ENCODE peak calls at places on chromosomes 2 and 18, in five cellular contexts. X, T, R, N and C are unnamed samples.

GRCh38 chr18:62715439-62715792 is at the start of gene PHLPP1:
- DNase-seq in X (no peak), T (no peak), R (no peak), N (no peak), C (no peak)

GRCh38 chr2:233979748-233980147 is 62.6 kb downstream of the TRPM8 start:
- DNase-seq in N (no peak), T (no peak), R (no peak), X (no peak), C (no peak)

GRCh38 chr2:95073856-95074662 is 47.5 kb downstream of the MRPS5 start:
- DNase-seq in T (no peak), X (no peak), N (peak; percentile 48), R (no peak), C (no peak)

GRCh38 chr2:2655451-2655850 is 324.4 kb upstream of the MYT1L start:
- DNase-seq in N (no peak), X (no peak), R (no peak), T (no peak), C (no peak)

GRCh38 chr2:111930404-111930803 is 32.0 kb downstream of the MERTK start:
- DNase-seq in X (no peak), R (no peak), N (no peak), T (no peak), C (no peak)

GRCh38 chr2:183037281-183037659 is 987 bp downstream of the NCKAP1 start:
- DNase-seq in T (no peak), R (no peak), X (no peak), N (no peak), C (no peak)

GRCh38 chr2:25690058-25690457 is 16.7 kb upstream of the DTNB start:
- DNase-seq in N (no peak), X (no peak), T (no peak), R (no peak), C (no peak)

GRCh38 chr2:234916674-234917073 is 35.1 kb upstream of the SH3BP4 start:
- DNase-seq in T (no peak), R (no peak), N (no peak), X (no peak), C (no peak)

GRCh38 chr18:78506031-78506461 is 473.6 kb upstream of the SALL3 start:
- DNase-seq in T (no peak), N (no peak), X (no peak), R (no peak), C (no peak)

GRCh38 chr2:62577994-62578836 is 72.2 kb upstream of the TMEM17 start:
- DNase-seq in X (no peak), R (no peak), T (no peak), N (no peak), C (no peak)

GRCh38 chr2:235291464-235291863 is 202.4 kb upstream of the AGAP1 start:
- DNase-seq in T (no peak), N (no peak), X (no peak), R (no peak), C (no peak)

GRCh38 chr2:138212434-138212833 is 248.2 kb downstream of the HNMT start:
- DNase-seq in R (no peak), N (no peak), X (no peak), T (no peak), C (no peak)

GRCh38 chr2:179974743-179975142 is 32.4 kb downstream of the CWC22 start:
- DNase-seq in X (no peak), T (no peak), R (no peak), N (no peak), C (no peak)